ENCODE peak calls at places on chromosomes 12 and 14, in eight cellular contexts. One of them, this sample, is unnamed.

GRCh38 chr12:81128930-81129554 is 51.2 kb downstream of the ACSS3 start:
- DNase-seq in naive B cell: no peak
- DNase-seq in LoVo: peak
- DNase-seq in HCEC 1CT: peak
- DNase-seq in hepatic stellate cell: peak
- DNase-seq in MCF 10A: peak
- DNase-seq in NAMALWA: peak
- DNase-seq in AG08396: peak
- DNase-seq in this sample: peak

GRCh38 chr12:63319936-63320633 is 169.1 kb upstream of the AVPR1A start:
- DNase-seq in NAMALWA: no peak
- DNase-seq in naive B cell: no peak
- DNase-seq in MCF 10A: peak
- DNase-seq in HCEC 1CT: no peak
- DNase-seq in hepatic stellate cell: no peak
- DNase-seq in AG08396: no peak
- DNase-seq in LoVo: no peak
- DNase-seq in this sample: no peak

GRCh38 chr14:63727231-63727735 is 582 bp downstream of the SGPP1 start:
- DNase-seq in hepatic stellate cell: peak
- DNase-seq in HCEC 1CT: peak
- DNase-seq in MCF 10A: peak
- DNase-seq in NAMALWA: peak
- DNase-seq in AG08396: peak
- DNase-seq in naive B cell: no peak
- DNase-seq in LoVo: no peak
- DNase-seq in this sample: peak

GRCh38 chr14:23861666-23862065 is 91.9 kb upstream of the DHRS4 start:
- DNase-seq in HCEC 1CT: no peak
- DNase-seq in naive B cell: no peak
- DNase-seq in hepatic stellate cell: no peak
- DNase-seq in AG08396: no peak
- DNase-seq in MCF 10A: peak
- DNase-seq in NAMALWA: peak
- DNase-seq in LoVo: peak
- DNase-seq in this sample: no peak

GRCh38 chr12:76631741-76632140 is 72.2 kb upstream of the OSBPL8 start:
- DNase-seq in AG08396: no peak
- DNase-seq in MCF 10A: no peak
- DNase-seq in NAMALWA: no peak
- DNase-seq in LoVo: no peak
- DNase-seq in naive B cell: no peak
- DNase-seq in HCEC 1CT: no peak
- DNase-seq in hepatic stellate cell: no peak
- DNase-seq in this sample: no peak

GRCh38 chr14:51462182-51462581 is 189.5 kb upstream of the FRMD6 start:
- DNase-seq in hepatic stellate cell: no peak
- DNase-seq in HCEC 1CT: no peak
- DNase-seq in NAMALWA: no peak
- DNase-seq in MCF 10A: peak
- DNase-seq in LoVo: no peak
- DNase-seq in naive B cell: no peak
- DNase-seq in AG08396: no peak
- DNase-seq in this sample: no peak

GRCh38 chr14:103578401-103579075 is 15.8 kb downstream of the COA8 start:
- DNase-seq in hepatic stellate cell: no peak
- DNase-seq in naive B cell: no peak
- DNase-seq in NAMALWA: no peak
- DNase-seq in AG08396: no peak
- DNase-seq in LoVo: no peak
- DNase-seq in HCEC 1CT: no peak
- DNase-seq in MCF 10A: no peak
- DNase-seq in this sample: no peak

GRCh38 chr12:110928700-110929099 is 8.3 kb upstream of the MYL2 start:
- DNase-seq in hepatic stellate cell: no peak
- DNase-seq in MCF 10A: no peak
- DNase-seq in naive B cell: no peak
- DNase-seq in LoVo: no peak
- DNase-seq in HCEC 1CT: no peak
- DNase-seq in NAMALWA: no peak
- DNase-seq in AG08396: no peak
- DNase-seq in this sample: no peak

GRCh38 chr14:70398706-70399431 is 18.0 kb downstream of the SYNJ2BP start:
- DNase-seq in NAMALWA: no peak
- DNase-seq in LoVo: no peak
- DNase-seq in AG08396: no peak
- DNase-seq in hepatic stellate cell: no peak
- DNase-seq in HCEC 1CT: no peak
- DNase-seq in MCF 10A: no peak
- DNase-seq in naive B cell: no peak
- DNase-seq in this sample: no peak

GRCh38 chr12:59850268-59850667 is 254.4 kb downstream of the SLC16A7 start:
- DNase-seq in naive B cell: no peak
- DNase-seq in MCF 10A: no peak
- DNase-seq in LoVo: no peak
- DNase-seq in NAMALWA: no peak
- DNase-seq in AG08396: no peak
- DNase-seq in hepatic stellate cell: no peak
- DNase-seq in HCEC 1CT: no peak
- DNase-seq in this sample: no peak

GRCh38 chr14:64856528-64857445 is 22.9 kb downstream of the SPTB start:
- DNase-seq in HCEC 1CT: no peak
- DNase-seq in hepatic stellate cell: no peak
- DNase-seq in MCF 10A: no peak
- DNase-seq in AG08396: no peak
- DNase-seq in LoVo: no peak
- DNase-seq in NAMALWA: no peak
- DNase-seq in naive B cell: no peak
- DNase-seq in this sample: no peak

GRCh38 chr12:94640134-94640928 is 10.0 kb downstream of the TMCC3 start:
- DNase-seq in naive B cell: no peak
- DNase-seq in MCF 10A: peak
- DNase-seq in LoVo: no peak
- DNase-seq in AG08396: no peak
- DNase-seq in NAMALWA: no peak
- DNase-seq in hepatic stellate cell: no peak
- DNase-seq in HCEC 1CT: peak
- DNase-seq in this sample: no peak

GRCh38 chr12:57476993-57477709 is 2.5 kb downstream of the ARHGAP9 start:
- DNase-seq in MCF 10A: no peak
- DNase-seq in naive B cell: peak
- DNase-seq in LoVo: no peak
- DNase-seq in NAMALWA: peak
- DNase-seq in AG08396: no peak
- DNase-seq in HCEC 1CT: no peak
- DNase-seq in hepatic stellate cell: no peak
- DNase-seq in this sample: no peak

GRCh38 chr12:121529184-121529583 is 51.6 kb downstream of the KDM2B start:
- DNase-seq in MCF 10A: no peak
- DNase-seq in naive B cell: no peak
- DNase-seq in hepatic stellate cell: no peak
- DNase-seq in LoVo: no peak
- DNase-seq in NAMALWA: no peak
- DNase-seq in AG08396: no peak
- DNase-seq in HCEC 1CT: no peak
- DNase-seq in this sample: no peak

GRCh38 chr12:95721320-95721719 is 69.2 kb downstream of the NTN4 start:
- DNase-seq in hepatic stellate cell: no peak
- DNase-seq in naive B cell: no peak
- DNase-seq in LoVo: no peak
- DNase-seq in NAMALWA: peak
- DNase-seq in HCEC 1CT: no peak
- DNase-seq in MCF 10A: peak
- DNase-seq in AG08396: no peak
- DNase-seq in this sample: peak

GRCh38 chr12:121793501-121793835 is at the start of gene RHOF:
- DNase-seq in naive B cell: no peak
- DNase-seq in HCEC 1CT: no peak
- DNase-seq in hepatic stellate cell: no peak
- DNase-seq in MCF 10A: peak
- DNase-seq in LoVo: peak
- DNase-seq in AG08396: peak
- DNase-seq in NAMALWA: no peak
- DNase-seq in this sample: no peak

GRCh38 chr14:95364481-95365209 is 44.9 kb upstream of the CLMN start:
- DNase-seq in naive B cell: no peak
- DNase-seq in LoVo: no peak
- DNase-seq in hepatic stellate cell: no peak
- DNase-seq in MCF 10A: no peak
- DNase-seq in NAMALWA: no peak
- DNase-seq in AG08396: no peak
- DNase-seq in HCEC 1CT: no peak
- DNase-seq in this sample: no peak

GRCh38 chr12:53053223-53054111 is 3.6 kb downstream of the TNS2 start:
- DNase-seq in NAMALWA: peak
- DNase-seq in HCEC 1CT: no peak
- DNase-seq in AG08396: no peak
- DNase-seq in LoVo: peak
- DNase-seq in naive B cell: peak
- DNase-seq in hepatic stellate cell: no peak
- DNase-seq in MCF 10A: peak
- DNase-seq in this sample: no peak